ENCODE peak calls at places on chromosomes 3 and 15, in eight cellular contexts. J is progenitor cell of endocrine pancreas; M is NCI-H187 treated with DMSO at 0.1 percent for 48 hours; S is GM13976; T is NCI-H1105 treated with DMSO at 0.1 percent for 48 hours; B is natural killer cell treated with Interleukin-12 subunit alpha and Interleukin-12 subunit beta and Interleukin-15 and Interleukin-18, amount 100 ng/mL, for 72 hours; Q is stimulated activated CD8-positive, alpha-beta memory T cell treated with anti-CD3 and anti-CD28 coated beads, Interleukin-15, amount 100 ng/mL, for 24 hours; Z is left ventricle myocardium inferior. G is an unnamed sample.

GRCh38 chr3:40120816-40121215 is 188.7 kb upstream of the EIF1B start:
- DNase-seq in J (no peak), Z (no peak), B (no peak), S (no peak), T (no peak), M (no peak), Q (no peak), G (no peak)

GRCh38 chr15:67188551-67189218 is 65.8 kb downstream of the AAGAB start:
- DNase-seq in M (no peak), B (no peak), S (peak), J (no peak), Z (no peak), T (no peak), Q (no peak), G (no peak)

GRCh38 chr15:63991706-63992105 is 54.6 kb downstream of the DAPK2 start:
- DNase-seq in J (no peak), Q (no peak), S (no peak), B (no peak), Z (no peak), T (no peak), M (no peak), G (no peak)

GRCh38 chr3:146390967-146391366 is 78.4 kb downstream of the PLSCR2 start:
- DNase-seq in S (no peak), M (no peak), Q (no peak), J (no peak), B (no peak), Z (no peak), T (no peak), G (no peak)

GRCh38 chr3:111601810-111602209 is 6.7 kb upstream of the ZBED2 start:
- DNase-seq in T (no peak), M (no peak), Z (no peak), B (no peak), S (no peak), Q (no peak), J (no peak), G (no peak)

GRCh38 chr3:22627993-22628499 is 575.1 kb upstream of the UBE2E2 start:
- DNase-seq in T (no peak), M (no peak), Z (no peak), Q (no peak), J (no peak), S (no peak), B (no peak), G (no peak)

GRCh38 chr3:48896991-48897390 is 1.7 kb downstream of the SLC25A20 start:
- DNase-seq in Q (no peak), S (no peak), M (no peak), B (no peak), Z (no peak), J (no peak), T (no peak), G (no peak)

GRCh38 chr3:71111784-71112440 is 471.6 kb downstream of the FOXP1 start:
- DNase-seq in J (no peak), B (peak), T (no peak), Q (no peak), M (no peak), S (no peak), Z (no peak), G (no peak)

GRCh38 chr3:2849092-2849491 is 261.1 kb downstream of the IL5RA start:
- DNase-seq in B (no peak), M (no peak), T (no peak), J (no peak), S (no peak), Q (no peak), Z (no peak), G (no peak)

GRCh38 chr15:45200799-45201556 is 13.2 kb upstream of the SHF start:
- DNase-seq in M (no peak), S (no peak), J (peak), B (peak), Q (peak), T (peak), Z (peak), G (peak)

GRCh38 chr3:117035785-117036184 is 326.2 kb downstream of the TUSC7 start:
- DNase-seq in Z (peak), Q (no peak), B (no peak), T (no peak), S (no peak), M (no peak), J (no peak), G (no peak)

GRCh38 chr15:62163847-62164499 is 1.1 kb downstream of the C2CD4B start:
- DNase-seq in T (no peak), Q (no peak), Z (peak), B (no peak), J (peak), M (no peak), S (no peak), G (no peak)

GRCh38 chr3:143302638-143303171 is 183.1 kb downstream of the CHST2 start:
- DNase-seq in Z (peak), S (no peak), Q (no peak), B (no peak), T (no peak), M (no peak), J (no peak), G (no peak)

GRCh38 chr15:79849789-79850188 is 47.0 kb downstream of the MTHFS start:
- DNase-seq in S (no peak), Z (no peak), J (no peak), Q (no peak), B (no peak), M (no peak), T (peak), G (peak)

GRCh38 chr3:166013073-166013679 is 176.0 kb upstream of the BCHE start:
- DNase-seq in B (no peak), M (no peak), Z (no peak), T (peak), S (no peak), Q (no peak), J (no peak), G (peak)

GRCh38 chr3:29922990-29923746 is 642.3 kb downstream of the RBMS3 start:
- DNase-seq in S (no peak), B (no peak), J (no peak), Q (no peak), T (no peak), M (no peak), Z (peak), G (no peak)

GRCh38 chr3:160860346-160860745 is 104.3 kb downstream of the PPM1L start:
- DNase-seq in S (no peak), T (no peak), B (no peak), J (no peak), Z (no peak), M (no peak), Q (no peak), G (no peak)

GRCh38 chr3:70614111-70614510 is 301.7 kb upstream of the MDFIC2 start:
- DNase-seq in M (no peak), S (no peak), Z (no peak), Q (no peak), J (no peak), T (no peak), B (no peak), G (no peak)

GRCh38 chr3:129435367-129435766 is 4.4 kb downstream of the MBD4 start:
- DNase-seq in Q (no peak), M (no peak), T (no peak), Z (no peak), J (no peak), B (no peak), S (no peak), G (no peak)

GRCh38 chr15:85485956-85486567 is 105.7 kb downstream of the AKAP13 start:
- DNase-seq in M (peak), Q (no peak), S (peak), J (peak), B (peak), T (peak), Z (no peak), G (peak)

GRCh38 chr3:30282052-30282708 is 324.2 kb upstream of the TGFBR2 start:
- DNase-seq in B (no peak), J (no peak), Q (no peak), M (no peak), T (no peak), Z (no peak), S (no peak), G (peak)

GRCh38 chr15:59315914-59316428 is 56.7 kb downstream of the MYO1E start:
- DNase-seq in Q (no peak), Z (no peak), B (no peak), M (no peak), T (peak), S (no peak), J (no peak), G (no peak)

GRCh38 chr3:72230774-72231379 is 445.9 kb upstream of the PROK2 start:
- DNase-seq in B (no peak), S (no peak), J (no peak), Q (no peak), M (no peak), Z (no peak), T (no peak), G (no peak)

GRCh38 chr3:72347819-72348319 is 500.4 kb downstream of the SHQ1 start:
- DNase-seq in Z (peak), Q (peak), M (no peak), S (no peak), J (peak), T (no peak), B (peak), G (no peak)

GRCh38 chr3:15159501-15160136 is 46.4 kb upstream of the CAPN7 start:
- DNase-seq in M (no peak), Q (no peak), T (no peak), S (no peak), Z (no peak), J (no peak), B (no peak), G (no peak)

GRCh38 chr15:94294556-94294955 is 63.2 kb downstream of the MCTP2 start:
- DNase-seq in M (no peak), S (no peak), Z (no peak), B (no peak), Q (no peak), J (no peak), T (no peak), G (no peak)

GRCh38 chr15:99555089-99555488 is 10.7 kb upstream of the MEF2A start:
- DNase-seq in B (no peak), T (no peak), Q (no peak), S (no peak), M (no peak), Z (no peak), J (no peak), G (no peak)

GRCh38 chr15:54280726-54281125 is 302.5 kb downstream of the UNC13C start:
- DNase-seq in T (no peak), Q (no peak), B (no peak), S (no peak), J (no peak), M (no peak), Z (no peak), G (no peak)

GRCh38 chr3:101941253-101942039 is 92.1 kb downstream of the NFKBIZ start:
- DNase-seq in J (no peak), T (no peak), B (no peak), Z (no peak), M (no peak), Q (no peak), S (no peak), G (no peak)

GRCh38 chr3:195885036-195885871 is 23.1 kb downstream of the TNK2 start:
- DNase-seq in Z (peak), T (no peak), M (no peak), J (no peak), B (no peak), Q (no peak), S (no peak), G (no peak)

GRCh38 chr3:150371741-150372254 is 36.3 kb upstream of the TSC22D2 start:
- DNase-seq in B (no peak), M (no peak), T (no peak), S (no peak), J (no peak), Z (no peak), Q (no peak), G (no peak)

GRCh38 chr3:117036259-117036799 is 326.8 kb downstream of the TUSC7 start:
- DNase-seq in J (no peak), Z (peak), M (no peak), Q (no peak), T (no peak), B (no peak), S (no peak), G (no peak)

GRCh38 chr15:90902996-90903732 is at the start of gene MAN2A2:
- DNase-seq in Z (peak), M (no peak), T (peak), J (peak), S (peak), B (peak), Q (peak), G (no peak)

GRCh38 chr3:45131201-45131600 is 15.0 kb downstream of the CDCP1 start:
- DNase-seq in S (no peak), Z (no peak), B (no peak), T (no peak), J (no peak), Q (no peak), M (no peak), G (no peak)

GRCh38 chr3:81237193-81237592 is 524.3 kb downstream of the GBE1 start:
- DNase-seq in T (no peak), B (no peak), M (no peak), Q (no peak), J (no peak), S (no peak), Z (no peak), G (no peak)

GRCh38 chr3:111069974-111070751 is 1.5 kb upstream of the NECTIN3 start:
- DNase-seq in Q (no peak), S (no peak), B (no peak), M (no peak), Z (no peak), T (no peak), J (no peak), G (no peak)

GRCh38 chr3:160893207-160893606 is 137.2 kb downstream of the PPM1L start:
- DNase-seq in Z (no peak), J (no peak), S (no peak), M (no peak), B (no peak), T (no peak), Q (no peak), G (no peak)

GRCh38 chr15:71011503-71012155 is 103.6 kb upstream of the THSD4 start:
- DNase-seq in T (peak), B (no peak), Z (no peak), M (no peak), S (no peak), Q (no peak), J (no peak), G (peak)

GRCh38 chr3:153602801-153603200 is 440.8 kb downstream of the RAP2B start:
- DNase-seq in M (no peak), B (no peak), S (no peak), Q (no peak), T (no peak), Z (no peak), J (no peak), G (no peak)

GRCh38 chr15:54208786-54209185 is 230.5 kb downstream of the UNC13C start:
- DNase-seq in J (no peak), B (no peak), M (no peak), T (no peak), S (no peak), Z (no peak), Q (no peak), G (no peak)

G was measured in NT2/D1.